ENCODE peak calls at places on chromosomes 1 and 21, in five cellular contexts. M, Q, B, P and J are unnamed samples.

GRCh38 chr1:175471039-175471800 is 272.2 kb downstream of the TNR start:
- DNase-seq in M (peak), Q (peak), B (no peak), P (no peak), J (no peak)

GRCh38 chr1:203593723-203594122 is 32.9 kb upstream of the ATP2B4 start:
- DNase-seq in M (peak), Q (peak), B (no peak), P (no peak), J (no peak)

GRCh38 chr1:201213106-201213770 is 22.6 kb downstream of the IGFN1 start:
- DNase-seq in M (no peak), Q (no peak), B (no peak), P (no peak), J (no peak)

GRCh38 chr1:208177656-208178055 is 66.5 kb downstream of the PLXNA2 start:
- DNase-seq in M (no peak), Q (no peak), B (no peak), P (peak), J (peak)

GRCh38 chr1:32736812-32737791 is 34.5 kb upstream of the SYNC start:
- DNase-seq in M (no peak), Q (no peak), B (no peak), P (no peak), J (no peak)

GRCh38 chr1:38052750-38053415 is 6.3 kb upstream of the POU3F1 start:
- DNase-seq in M (no peak), Q (no peak), B (no peak), P (no peak), J (no peak)

GRCh38 chr1:234907585-234908457 is 220.8 kb downstream of the TOMM20 start:
- DNase-seq in M (no peak), Q (no peak), B (peak), P (no peak), J (no peak)

GRCh38 chr1:61746768-61747167 is 4.5 kb downstream of the PATJ start:
- DNase-seq in M (peak), Q (no peak), B (peak), P (no peak), J (no peak)

GRCh38 chr1:11147371-11147770 is 41.8 kb upstream of the ANGPTL7 start:
- DNase-seq in M (peak), Q (no peak), B (peak), P (no peak), J (no peak)

GRCh38 chr1:25917996-25918395 is 11.8 kb upstream of the STMN1 start:
- DNase-seq in M (no peak), Q (no peak), B (peak), P (no peak), J (no peak)

GRCh38 chr1:204286841-204287387 is 72.8 kb downstream of the PLEKHA6 start:
- DNase-seq in M (peak), Q (no peak), B (no peak), P (no peak), J (no peak)

GRCh38 chr1:43590389-43590788 is 59.6 kb upstream of the KDM4A start:
- DNase-seq in M (no peak), Q (no peak), B (no peak), P (no peak), J (no peak)

GRCh38 chr1:59672851-59673574 is 141.7 kb upstream of the HOOK1 start:
- DNase-seq in M (peak), Q (peak), B (peak), P (no peak), J (no peak)

GRCh38 chr1:82225407-82226197 is 424.9 kb downstream of the ADGRL2 start:
- DNase-seq in M (peak), Q (peak), B (peak), P (peak), J (peak)

GRCh38 chr1:19921310-19921709 is 2.1 kb downstream of the PLA2G2E start:
- DNase-seq in M (no peak), Q (no peak), B (no peak), P (peak), J (no peak)

GRCh38 chr1:174204697-174205308 is 45.5 kb downstream of the RABGAP1L start:
- DNase-seq in M (peak), Q (no peak), B (no peak), P (no peak), J (no peak)

GRCh38 chr21:16492892-16493291 is 763.1 kb downstream of the USP25 start:
- DNase-seq in M (no peak), Q (no peak), B (no peak), P (no peak), J (no peak)

GRCh38 chr1:65949230-65949626 is 156.5 kb downstream of the PDE4B start:
- DNase-seq in M (peak), Q (no peak), B (peak), P (no peak), J (no peak)

GRCh38 chr1:183622884-183623785 is 12.4 kb downstream of the ARPC5 start:
- DNase-seq in M (peak), Q (peak), B (peak), P (peak), J (no peak)

GRCh38 chr1:31801450-31801849 is 14.4 kb downstream of the SPOCD1 start:
- DNase-seq in M (no peak), Q (no peak), B (no peak), P (no peak), J (no peak)

GRCh38 chr1:115056395-115056798 is 26.8 kb downstream of the TSHB start:
- DNase-seq in M (peak), Q (no peak), B (peak), P (no peak), J (no peak)

GRCh38 chr1:7860130-7860529 is 7.3 kb upstream of the UTS2 start:
- DNase-seq in M (no peak), Q (no peak), B (no peak), P (no peak), J (no peak)

GRCh38 chr1:155093938-155094621 is 15.4 kb downstream of the EFNA3 start:
- DNase-seq in M (peak), Q (peak), B (peak), P (peak), J (no peak)

GRCh38 chr1:213714645-213715044 is 273.1 kb upstream of the PROX1 start:
- DNase-seq in M (no peak), Q (no peak), B (no peak), P (no peak), J (peak)

GRCh38 chr1:98669355-98670296 is 8.1 kb downstream of the SNX7 start:
- DNase-seq in M (no peak), Q (no peak), B (peak), P (no peak), J (no peak)

GRCh38 chr1:234911787-234912186 is 216.8 kb downstream of the TOMM20 start:
- DNase-seq in M (no peak), Q (no peak), B (no peak), P (no peak), J (no peak)

GRCh38 chr1:3219725-3220467 is 150.9 kb downstream of the PRDM16 start:
- DNase-seq in M (no peak), Q (no peak), B (no peak), P (no peak), J (no peak)

GRCh38 chr1:2212542-2213491 is 15.3 kb upstream of the SKI start:
- DNase-seq in M (peak), Q (peak), B (peak), P (no peak), J (no peak)

GRCh38 chr1:37537378-37537777 is 16.7 kb downstream of the SNIP1 start:
- DNase-seq in M (peak), Q (peak), B (no peak), P (no peak), J (no peak)

GRCh38 chr1:78540056-78540455 is 49.3 kb downstream of the PTGFR start:
- DNase-seq in M (peak), Q (no peak), B (no peak), P (no peak), J (no peak)

GRCh38 chr1:32889731-32890278 is 3.5 kb downstream of the HPCA start:
- DNase-seq in M (no peak), Q (no peak), B (no peak), P (no peak), J (no peak)

GRCh38 chr1:6141601-6142000 is 38.5 kb downstream of the CHD5 start:
- DNase-seq in M (peak), Q (no peak), B (no peak), P (no peak), J (no peak)

GRCh38 chr1:237058470-237058869 is 16.5 kb downstream of the RYR2 start:
- DNase-seq in M (no peak), Q (no peak), B (no peak), P (no peak), J (no peak)

GRCh38 chr1:96409689-96410088 is 311.9 kb upstream of the PTBP2 start:
- DNase-seq in M (no peak), Q (no peak), B (no peak), P (no peak), J (no peak)

GRCh38 chr1:174060090-174060489 is 37.9 kb upstream of the RC3H1 start:
- DNase-seq in M (peak), Q (peak), B (no peak), P (no peak), J (no peak)

GRCh38 chr1:149995927-149996326 is 14.6 kb downstream of the OTUD7B start:
- DNase-seq in M (peak), Q (peak), B (peak), P (no peak), J (no peak)

GRCh38 chr21:28580585-28580984 is 412.1 kb downstream of the LTN1 start:
- DNase-seq in M (no peak), Q (no peak), B (no peak), P (no peak), J (no peak)

GRCh38 chr1:30719406-30720270 is 3.7 kb downstream of the MATN1 start:
- DNase-seq in M (peak), Q (no peak), B (peak), P (no peak), J (no peak)

GRCh38 chr1:222787746-222788145 is 27.1 kb upstream of the DISP1 start:
- DNase-seq in M (no peak), Q (no peak), B (peak), P (no peak), J (no peak)

GRCh38 chr21:32377991-32378390 is 14.8 kb downstream of the URB1 start:
- DNase-seq in M (no peak), Q (no peak), B (no peak), P (no peak), J (no peak)